ENCODE peak calls at places on chromosomes 3 and 15, in six cellular contexts. E is body of pancreas, R is activated T-cell treated with anti-CD3 and anti-CD28 coated beads for 24 hours, V is NCI-H1105, J is hypothalamus, I is pons. W is an unnamed sample.

GRCh38 chr15:33846862-33847261 is 121.4 kb upstream of the CHRM5 start:
- DNase-seq in E (no peak), R (no peak), V (no peak), J (no peak), I (no peak), W (no peak)

GRCh38 chr3:60708191-60708975 is 542.9 kb downstream of the FHIT start:
- DNase-seq in E (no peak), R (no peak), V (peak; percentile 53), J (no peak), I (no peak), W (no peak)

GRCh38 chr3:42117175-42118008 is 26.2 kb downstream of the TRAK1 start:
- DNase-seq in E (peak; percentile 30), R (no peak), V (no peak), J (no peak), I (peak; percentile 38), W (peak; percentile 66)

GRCh38 chr3:146747928-146748327 is 142.8 kb upstream of the PLSCR5 start:
- DNase-seq in E (no peak), R (no peak), V (no peak), J (no peak), I (peak; percentile 46), W (no peak)

GRCh38 chr3:53071882-53072431 is 26.1 kb upstream of the SFMBT1 start:
- DNase-seq in E (no peak), R (no peak), V (no peak), J (no peak), I (no peak), W (peak; percentile 45)

GRCh38 chr3:167057586-167057985 is 322.5 kb downstream of the ZBBX start:
- DNase-seq in E (no peak), R (no peak), V (no peak), J (no peak), I (no peak), W (no peak)

GRCh38 chr3:127226946-127227842 is 34.3 kb downstream of the PRR23E start:
- DNase-seq in E (peak; percentile 15), R (no peak), V (no peak), J (no peak), I (no peak), W (no peak)

GRCh38 chr15:67097893-67098740 is 32.7 kb downstream of the SMAD3 start:
- DNase-seq in E (no peak), R (no peak), V (no peak), J (no peak), I (no peak), W (no peak)

GRCh38 chr15:90906181-90906849 is 3.2 kb downstream of the MAN2A2 start:
- DNase-seq in E (peak; percentile 93), R (no peak), V (no peak), J (no peak), I (no peak), W (no peak)

GRCh38 chr15:84929795-84930371 is 45.4 kb downstream of the SLC28A1 start:
- DNase-seq in E (peak; percentile 72), R (no peak), V (no peak), J (no peak), I (no peak), W (no peak)